ENCODE peak calls at places on chromosomes 5 and 9, in eight cellular contexts. O is choroid plexus epithelial cell, V is HFFc6, P is ovary, X is brain microvascular endothelial cell, B is hepatocyte, Q is cardiac fibroblast, U is Calu3. M is an unnamed sample.

GRCh38 chr9:129139233-129139992 is 28.2 kb downstream of the PTPA start:
- DNase-seq in O (peak), V (peak), P (peak), X (peak), B (peak), Q (peak), U (peak), M (peak)

GRCh38 chr9:9881692-9882091 is 731.1 kb downstream of the PTPRD start:
- DNase-seq in O (no peak), V (no peak), P (no peak), X (no peak), B (no peak), Q (no peak), U (no peak), M (no peak)

GRCh38 chr9:91144782-91145181 is 216.9 kb downstream of the AUH start:
- DNase-seq in O (no peak), V (peak), P (no peak), X (no peak), B (no peak), Q (no peak), U (no peak), M (peak)

GRCh38 chr5:176570044-176570443 is 20.9 kb downstream of the CDHR2 start:
- DNase-seq in O (peak), V (no peak), P (no peak), X (no peak), B (no peak), Q (peak), U (no peak), M (no peak)

GRCh38 chr5:63127054-63127453 is 548.4 kb downstream of the LRRC70 start:
- DNase-seq in O (peak), V (peak), P (no peak), X (peak), B (no peak), Q (peak), U (no peak), M (peak)

GRCh38 chr5:10518352-10518751 is 45.5 kb upstream of the ANKRD33B start:
- DNase-seq in O (peak), V (peak), P (no peak), X (peak), B (peak), Q (peak), U (no peak), M (no peak)

GRCh38 chr9:136726631-136727191 is 14.3 kb downstream of the DIPK1B start:
- DNase-seq in O (no peak), V (peak), P (no peak), X (peak), B (peak), Q (peak), U (no peak), M (peak)

GRCh38 chr5:159182691-159183090 is 26.7 kb downstream of the RNF145 start:
- DNase-seq in O (peak), V (no peak), P (no peak), X (no peak), B (no peak), Q (peak), U (no peak), M (peak)

GRCh38 chr5:40238066-40238745 is 441.5 kb upstream of the PTGER4 start:
- DNase-seq in O (no peak), V (no peak), P (no peak), X (no peak), B (no peak), Q (no peak), U (no peak), M (peak)

GRCh38 chr5:145484195-145484594 is 350.9 kb downstream of the PRELID2 start:
- DNase-seq in O (peak), V (peak), P (no peak), X (peak), B (no peak), Q (peak), U (peak), M (peak)

GRCh38 chr5:180098526-180098925 is 27.0 kb upstream of the RNF130 start:
- DNase-seq in O (no peak), V (no peak), P (no peak), X (no peak), B (no peak), Q (no peak), U (no peak), M (no peak)

GRCh38 chr5:169350759-169351240 is 49.9 kb upstream of the SLIT3 start:
- DNase-seq in O (peak), V (peak), P (no peak), X (peak), B (peak), Q (peak), U (peak), M (peak)

GRCh38 chr5:157820593-157821252 is 38.2 kb downstream of the CLINT1 start:
- DNase-seq in O (peak), V (no peak), P (no peak), X (peak), B (peak), Q (peak), U (peak), M (no peak)

GRCh38 chr5:81283976-81284375 is 17.4 kb upstream of the ZCCHC9 start:
- DNase-seq in O (peak), V (no peak), P (no peak), X (no peak), B (no peak), Q (no peak), U (no peak), M (no peak)

GRCh38 chr5:78508231-78508765 is 140.3 kb downstream of the LHFPL2 start:
- DNase-seq in O (peak), V (peak), P (no peak), X (peak), B (peak), Q (peak), U (no peak), M (peak)

GRCh38 chr9:14400658-14400995 is 86.7 kb upstream of the NFIB start:
- DNase-seq in O (peak), V (peak), P (peak), X (peak), B (peak), Q (peak), U (peak), M (peak)

GRCh38 chr9:682633-683508 is 158.6 kb upstream of the DMRT1 start:
- DNase-seq in O (peak), V (no peak), P (no peak), X (no peak), B (peak), Q (peak), U (peak), M (peak)

GRCh38 chr9:114829686-114830085 is 23.8 kb upstream of the TNFSF15 start:
- DNase-seq in O (no peak), V (no peak), P (no peak), X (no peak), B (no peak), Q (no peak), U (no peak), M (no peak)

GRCh38 chr9:133107245-133107722 is 13.8 kb downstream of the RALGDS start:
- DNase-seq in O (no peak), V (no peak), P (peak), X (no peak), B (no peak), Q (no peak), U (no peak), M (no peak)

GRCh38 chr5:160843240-160843639 is 8.8 kb downstream of the ATP10B start:
- DNase-seq in O (no peak), V (no peak), P (no peak), X (no peak), B (no peak), Q (no peak), U (no peak), M (no peak)

GRCh38 chr5:34486160-34486765 is 169.9 kb upstream of the RAI14 start:
- DNase-seq in O (peak), V (peak), P (peak), X (peak), B (peak), Q (peak), U (peak), M (peak)

GRCh38 chr5:23571059-23571458 is 63.6 kb downstream of the PRDM9 start:
- DNase-seq in O (no peak), V (no peak), P (no peak), X (no peak), B (no peak), Q (no peak), U (no peak), M (no peak)

GRCh38 chr5:64526709-64527439 is 21.1 kb downstream of the RGS7BP start:
- DNase-seq in O (no peak), V (no peak), P (no peak), X (no peak), B (no peak), Q (no peak), U (no peak), M (no peak)

GRCh38 chr9:86722706-86723075 is 224.6 kb downstream of the GAS1 start:
- DNase-seq in O (no peak), V (no peak), P (no peak), X (no peak), B (no peak), Q (no peak), U (no peak), M (peak)

GRCh38 chr5:38078161-38078560 is 180.2 kb upstream of the EGFLAM start:
- DNase-seq in O (peak), V (no peak), P (no peak), X (no peak), B (no peak), Q (peak), U (no peak), M (peak)

GRCh38 chr5:160281275-160281674 is 31.1 kb downstream of the CCNJL start:
- DNase-seq in O (no peak), V (no peak), P (no peak), X (no peak), B (no peak), Q (no peak), U (no peak), M (no peak)

GRCh38 chr9:98399950-98400683 is 144.7 kb upstream of the TBC1D2 start:
- DNase-seq in O (no peak), V (no peak), P (no peak), X (no peak), B (no peak), Q (no peak), U (no peak), M (no peak)

GRCh38 chr5:174599992-174600391 is 124.4 kb upstream of the MSX2 start:
- DNase-seq in O (no peak), V (no peak), P (no peak), X (no peak), B (peak), Q (no peak), U (peak), M (no peak)

GRCh38 chr5:16536246-16536645 is 70.6 kb upstream of the ZNF622 start:
- DNase-seq in O (peak), V (peak), P (no peak), X (peak), B (no peak), Q (peak), U (peak), M (peak)

GRCh38 chr9:131273791-131274673 is 2.3 kb downstream of the FAM78A start:
- DNase-seq in O (no peak), V (no peak), P (no peak), X (no peak), B (no peak), Q (no peak), U (no peak), M (no peak)

GRCh38 chr9:104386425-104387069 is 117.5 kb upstream of the OR13F1 start:
- DNase-seq in O (peak), V (peak), P (no peak), X (peak), B (peak), Q (peak), U (no peak), M (peak)

GRCh38 chr5:164336906-164337305 is 831.5 kb downstream of the MAT2B start:
- DNase-seq in O (peak), V (no peak), P (no peak), X (peak), B (no peak), Q (peak), U (no peak), M (no peak)

GRCh38 chr5:65194871-65195270 is 286.8 kb downstream of the ADAMTS6 start:
- DNase-seq in O (no peak), V (no peak), P (no peak), X (no peak), B (no peak), Q (no peak), U (no peak), M (no peak)

GRCh38 chr9:80522465-80522864 is 950.7 kb downstream of the TLE4 start:
- DNase-seq in O (peak), V (no peak), P (no peak), X (peak), B (no peak), Q (peak), U (no peak), M (no peak)

GRCh38 chr9:98019098-98019497 is 36.0 kb downstream of the ANP32B start:
- DNase-seq in O (no peak), V (no peak), P (no peak), X (no peak), B (no peak), Q (no peak), U (no peak), M (no peak)

GRCh38 chr5:128534729-128535128 is 3.3 kb downstream of the FBN2 start:
- DNase-seq in O (peak), V (no peak), P (no peak), X (no peak), B (peak), Q (peak), U (peak), M (peak)

GRCh38 chr5:170297589-170298462 is at the start of gene LCP2:
- DNase-seq in O (no peak), V (no peak), P (no peak), X (no peak), B (no peak), Q (no peak), U (no peak), M (no peak)

GRCh38 chr5:50921366-50922133 is 255.1 kb downstream of the PARP8 start:
- DNase-seq in O (no peak), V (no peak), P (no peak), X (no peak), B (no peak), Q (no peak), U (no peak), M (no peak)

GRCh38 chr5:50923768-50924113 is 257.3 kb downstream of the PARP8 start:
- DNase-seq in O (no peak), V (no peak), P (no peak), X (no peak), B (no peak), Q (no peak), U (no peak), M (no peak)

GRCh38 chr5:50927953-50928352 is 261.5 kb downstream of the PARP8 start:
- DNase-seq in O (no peak), V (no peak), P (no peak), X (no peak), B (no peak), Q (no peak), U (no peak), M (no peak)

DNA sequence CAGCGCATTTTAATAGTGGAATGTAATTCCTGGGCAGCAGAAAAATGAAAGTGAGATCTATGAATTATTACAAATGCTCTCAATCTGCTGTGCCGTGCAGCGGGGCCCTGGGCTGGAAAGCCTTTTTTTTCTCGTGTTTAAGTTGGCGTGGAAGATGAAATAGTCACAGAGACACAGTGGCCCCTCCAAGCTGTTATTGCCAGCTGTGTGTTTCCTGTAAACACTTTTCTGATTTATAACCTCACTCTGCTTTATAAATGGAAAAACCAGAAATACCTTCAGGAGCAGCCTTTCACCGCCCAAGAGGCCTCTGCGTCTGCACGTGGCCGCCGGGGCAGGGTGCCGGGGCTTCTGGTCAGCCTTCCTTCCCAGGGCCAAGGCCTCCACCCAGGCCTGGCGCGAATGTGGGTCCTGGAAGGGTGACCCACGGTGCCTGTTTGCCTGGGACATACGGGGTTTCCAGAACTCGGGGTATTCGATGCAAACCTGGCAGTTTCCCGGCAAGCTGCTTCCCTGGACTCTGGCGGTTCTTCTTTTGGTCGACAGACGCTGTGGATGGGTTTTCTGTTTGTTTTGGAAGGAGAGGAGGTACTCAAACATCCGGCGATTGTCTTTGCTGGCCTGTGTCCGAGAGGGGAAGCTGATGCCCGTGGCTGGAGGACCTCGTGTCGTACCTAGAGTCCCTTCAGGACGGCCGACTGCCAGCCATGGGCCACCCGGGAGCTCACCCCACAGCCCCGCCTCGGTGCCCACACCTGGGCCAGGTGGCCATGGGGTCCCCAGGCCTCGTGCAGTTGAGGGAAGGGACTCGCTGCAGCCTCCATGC is 256.7 kb downstream of the PARP8 start:
- DNase-seq in O (no peak), V (no peak), P (no peak), X (no peak), B (no peak), Q (no peak), U (no peak), M (no peak)
- TF ChIP-seq CTCF in O (no peak), V (no peak), P (no peak), X (no peak), B (no peak), Q (no peak), U (no peak), M (no peak)

GRCh38 chr9:79233542-79233941 is 338.2 kb upstream of the TLE4 start:
- DNase-seq in O (peak), V (peak), P (no peak), X (peak), B (peak), Q (peak), U (no peak), M (peak)
- TF ChIP-seq CTCF in O (peak), V (peak), P (no peak), X (peak), B (peak), Q (peak), U (no peak), M (peak)

GRCh38 chr9:134135343-134136116 is at the start of gene WDR5:
- DNase-seq in O (peak), V (peak), P (peak), X (peak), B (peak), Q (peak), U (peak), M (peak)
- TF ChIP-seq CTCF in O (no peak), V (peak), P (peak), X (peak), B (peak), Q (peak), U (no peak), M (no peak)

GRCh38 chr5:108545301-108545700 is 163.4 kb upstream of the FBXL17 start:
- DNase-seq in O (no peak), V (no peak), P (no peak), X (no peak), B (no peak), Q (no peak), U (no peak), M (no peak)
- TF ChIP-seq CTCF in O (no peak), V (no peak), P (no peak), X (no peak), B (no peak), Q (no peak), U (no peak), M (no peak)

GRCh38 chr5:95130951-95131350 is 153.9 kb downstream of the MCTP1 start:
- DNase-seq in O (peak), V (peak), P (no peak), X (peak), B (no peak), Q (peak), U (no peak), M (no peak)
- TF ChIP-seq CTCF in O (no peak), V (no peak), P (no peak), X (no peak), B (no peak), Q (no peak), U (no peak), M (no peak)

GRCh38 chr5:140635291-140636257 is 2.6 kb upstream of the CD14 start:
- DNase-seq in O (no peak), V (no peak), P (no peak), X (no peak), B (no peak), Q (no peak), U (no peak), M (no peak)
- TF ChIP-seq CTCF in O (no peak), V (peak), P (no peak), X (no peak), B (no peak), Q (no peak), U (no peak), M (no peak)

M was measured in foreskin fibroblast.